ENCODE peak calls at places on chromosome 2, in eight cellular contexts. B is Kasumi-1; G is ovary; J is activated T-cell treated with anti-CD3 and anti-CD28 coated beads, Interleukin-2, amount 50 U/mL, for 4 hours; I is EL; Q is amniotic stem cell; H is omental fat pad; L is Calu3. Z is an unnamed sample.

GRCh38 chr2:27956895-27957294 is 66.4 kb downstream of the BABAM2 start:
- DNase-seq in B (no peak), G (no peak), J (no peak), I (peak; percentile 68), Q (no peak), H (no peak), L (no peak), Z (no peak)

GRCh38 chr2:1613731-1614354 is 130.5 kb downstream of the PXDN start:
- DNase-seq in B (no peak), G (no peak), J (no peak), I (no peak), Q (no peak), H (no peak), L (no peak), Z (peak; percentile 77)

GRCh38 chr2:98114643-98115355 is 27.8 kb downstream of the VWA3B start:
- DNase-seq in B (no peak), G (no peak), J (no peak), I (no peak), Q (no peak), H (no peak), L (no peak), Z (no peak)

GRCh38 chr2:118496467-118496866 is 351.0 kb downstream of the EN1 start:
- DNase-seq in B (no peak), G (no peak), J (no peak), I (no peak), Q (no peak), H (no peak), L (no peak), Z (no peak)

GRCh38 chr2:28895189-28895893 is 874 bp downstream of the WDR43 start:
- DNase-seq in B (peak; percentile 32), G (peak; percentile 56), J (peak; percentile 41), I (peak; percentile 42), Q (no peak), H (peak; percentile 46), L (peak; percentile 33), Z (peak; percentile 20)

GRCh38 chr2:234795272-234795920 is 156.4 kb upstream of the SH3BP4 start:
- DNase-seq in B (no peak), G (no peak), J (no peak), I (no peak), Q (no peak), H (no peak), L (no peak), Z (peak; percentile 31)

GRCh38 chr2:8457620-8458255 is 224.1 kb upstream of the ID2 start:
- DNase-seq in B (no peak), G (no peak), J (no peak), I (no peak), Q (no peak), H (no peak), L (peak; percentile 60), Z (no peak)

GRCh38 chr2:65057391-65058052 is 1.3 kb downstream of the CEP68 start:
- DNase-seq in B (peak; percentile 74), G (no peak), J (peak; percentile 39), I (peak; percentile 37), Q (no peak), H (no peak), L (peak; percentile 44), Z (peak; percentile 62)

GRCh38 chr2:19176172-19176852 is 182.1 kb downstream of the OSR1 start:
- DNase-seq in B (no peak), G (no peak), J (no peak), I (no peak), Q (no peak), H (no peak), L (no peak), Z (no peak)

GRCh38 chr2:128754246-128754724 is 435.6 kb upstream of the HS6ST1 start:
- DNase-seq in B (peak; percentile 97), G (no peak), J (no peak), I (no peak), Q (no peak), H (no peak), L (no peak), Z (no peak)

GRCh38 chr2:150472122-150472899 is 15.2 kb downstream of the RND3 start:
- DNase-seq in B (peak; percentile 88), G (no peak), J (no peak), I (peak; percentile 94), Q (no peak), H (no peak), L (peak; percentile 60), Z (no peak)

GRCh38 chr2:236939751-236940229 is 145.9 kb upstream of the COPS8 start:
- DNase-seq in B (no peak), G (no peak), J (no peak), I (no peak), Q (no peak), H (no peak), L (no peak), Z (peak; percentile 10)

GRCh38 chr2:219698684-219699439 is 71.4 kb downstream of the SLC4A3 start:
- DNase-seq in B (no peak), G (no peak), J (no peak), I (no peak), Q (no peak), H (no peak), L (no peak), Z (no peak)

GRCh38 chr2:139778732-139779131 is 998.5 kb upstream of the NXPH2 start:
- DNase-seq in B (no peak), G (no peak), J (no peak), I (no peak), Q (no peak), H (no peak), L (no peak), Z (no peak)

GRCh38 chr2:137115081-137115713 is 349.9 kb downstream of the THSD7B start:
- DNase-seq in B (no peak), G (no peak), J (no peak), I (peak; percentile 26), Q (no peak), H (no peak), L (no peak), Z (no peak)

GRCh38 chr2:101974663-101975062 is 17.1 kb upstream of the IL1R2 start:
- DNase-seq in B (no peak), G (peak; percentile 77), J (no peak), I (peak; percentile 42), Q (no peak), H (no peak), L (no peak), Z (no peak)

GRCh38 chr2:207511851-207512250 is 17.9 kb upstream of the CREB1 start:
- DNase-seq in B (no peak), G (no peak), J (no peak), I (no peak), Q (no peak), H (no peak), L (no peak), Z (no peak)

GRCh38 chr2:232444409-232445148 is 11.4 kb upstream of the ALPI start:
- DNase-seq in B (peak; percentile 20), G (no peak), J (peak; percentile 60), I (peak; percentile 62), Q (peak; percentile 29), H (no peak), L (peak; percentile 76), Z (peak; percentile 81)

GRCh38 chr2:111667542-111668273 is 216.3 kb downstream of the ANAPC1 start:
- DNase-seq in B (peak; percentile 71), G (no peak), J (no peak), I (peak; percentile 76), Q (peak; percentile 62), H (no peak), L (peak; percentile 60), Z (peak; percentile 35)

GRCh38 chr2:45119038-45119437 is 109.8 kb upstream of the SIX2 start:
- DNase-seq in B (no peak), G (no peak), J (no peak), I (peak; percentile 78), Q (no peak), H (no peak), L (peak; percentile 38), Z (no peak)

GRCh38 chr2:184860744-184861143 is 262.4 kb downstream of the ZNF804A start:
- DNase-seq in B (no peak), G (no peak), J (no peak), I (no peak), Q (no peak), H (no peak), L (no peak), Z (no peak)

GRCh38 chr2:108988796-108989713 is at the start of gene EDAR:
- DNase-seq in B (no peak), G (no peak), J (peak; percentile 43), I (peak; percentile 24), Q (no peak), H (no peak), L (peak; percentile 74), Z (no peak)

GRCh38 chr2:177056540-177056939 is 156.1 kb upstream of the HNRNPA3 start:
- DNase-seq in B (no peak), G (no peak), J (no peak), I (no peak), Q (no peak), H (no peak), L (no peak), Z (no peak)

GRCh38 chr2:134193006-134193405 is 60.9 kb upstream of the MGAT5 start:
- DNase-seq in B (no peak), G (no peak), J (no peak), I (peak; percentile 70), Q (no peak), H (no peak), L (no peak), Z (no peak)

GRCh38 chr2:236286866-236287545 is 22.8 kb upstream of the ASB18 start:
- DNase-seq in B (no peak), G (no peak), J (no peak), I (peak; percentile 60), Q (peak; percentile 5), H (no peak), L (no peak), Z (no peak)

GRCh38 chr2:172662099-172662498 is 73.5 kb upstream of the RAPGEF4 start:
- DNase-seq in B (no peak), G (no peak), J (no peak), I (no peak), Q (no peak), H (no peak), L (no peak), Z (no peak)

GRCh38 chr2:241926541-241927311 is 57.2 kb downstream of the RTP5 start:
- DNase-seq in B (no peak), G (no peak), J (no peak), I (no peak), Q (no peak), H (no peak), L (peak; percentile 61), Z (no peak)

GRCh38 chr2:141063410-141063809 is 1067.4 kb downstream of the LRP1B start:
- DNase-seq in B (no peak), G (no peak), J (no peak), I (no peak), Q (no peak), H (no peak), L (no peak), Z (no peak)

GRCh38 chr2:216372761-216373291 is 543 bp upstream of the MARCHF4 start:
- DNase-seq in B (no peak), G (no peak), J (no peak), I (peak; percentile 91), Q (peak; percentile 70), H (no peak), L (no peak), Z (no peak)

GRCh38 chr2:195330513-195330956 is 326.5 kb upstream of the SLC39A10 start:
- DNase-seq in B (peak; percentile 97), G (no peak), J (no peak), I (no peak), Q (no peak), H (no peak), L (no peak), Z (no peak)

GRCh38 chr2:164717000-164717597 is 95.8 kb upstream of the GRB14 start:
- DNase-seq in B (peak; percentile 64), G (no peak), J (no peak), I (peak; percentile 40), Q (peak; percentile 36), H (no peak), L (peak; percentile 28), Z (no peak)

GRCh38 chr2:150571121-150571520 is 83.7 kb upstream of the RND3 start:
- DNase-seq in B (no peak), G (no peak), J (no peak), I (no peak), Q (no peak), H (no peak), L (no peak), Z (no peak)

GRCh38 chr2:36456227-36456788 is 100.7 kb downstream of the CRIM1 start:
- DNase-seq in B (no peak), G (peak; percentile 82), J (no peak), I (peak; percentile 76), Q (no peak), H (no peak), L (no peak), Z (no peak)

Z was measured in lower leg skin.